ENCODE peak calls at places on chromosomes 13 and 19, in four cellular contexts. Q is GM23248; I is stimulated activated CD4-positive, alpha-beta T cell treated with anti-CD3 and anti-CD28 coated beads, Interleukin-1b, Interleukin-23, amount 100 ng/mL, for 24 hours; W is RPMI7951. P is an unnamed sample.

GRCh38 chr13:48816696-48817095 is 159.0 kb upstream of the FNDC3A start:
- DNase-seq in W (no peak), I (no peak), Q (no peak), P (no peak)

GRCh38 chr19:7637374-7638256 is 705 bp downstream of the STXBP2 start:
- DNase-seq in Q (no peak), I (no peak), W (no peak), P (no peak)

GRCh38 chr13:57604442-57604841 is 27.1 kb upstream of the PCDH17 start:
- DNase-seq in I (no peak), W (no peak), Q (no peak), P (no peak)

GRCh38 chr13:29503041-29503837 is 92.2 kb downstream of the SLC7A1 start:
- DNase-seq in W (peak), I (no peak), Q (no peak), P (no peak)

GRCh38 chr19:40503300-40503699 is 36.5 kb downstream of the SPTBN4 start:
- DNase-seq in W (no peak), I (no peak), Q (no peak), P (no peak)

GRCh38 chr13:39232401-39232980 is 194.2 kb downstream of the NHLRC3 start:
- DNase-seq in Q (no peak), W (no peak), I (no peak), P (no peak)

GRCh38 chr13:114313061-114313860 is 1.0 kb upstream of the CHAMP1 start:
- DNase-seq in W (no peak), I (no peak), Q (peak), P (no peak)

GRCh38 chr13:35157143-35157755 is 215.2 kb downstream of the NBEA start:
- DNase-seq in Q (peak), W (peak), I (no peak), P (peak)

GRCh38 chr19:42528354-42529247 is at the start of gene CEACAM1:
- DNase-seq in I (no peak), Q (peak), W (no peak), P (no peak)

GRCh38 chr19:8115805-8116396 is 33.5 kb downstream of the FBN3 start:
- DNase-seq in W (no peak), Q (no peak), I (no peak), P (no peak)